ENCODE peak calls at places on chromosomes 16 and 17, in seven cellular contexts. X, Y, O, T, P, E and A are unnamed samples.

GRCh38 chr16:49491111-49491670 is 117.6 kb downstream of the C16orf78 start:
- DNase-seq in T (no peak), X (no peak), O (no peak), Y (no peak), P (peak; percentile 59), E (no peak), A (no peak)

GRCh38 chr16:57689772-57690558 is 4.6 kb upstream of the DRC7 start:
- DNase-seq in X (no peak), Y (no peak), P (peak; percentile 56), O (no peak), T (no peak), E (peak; percentile 14), A (no peak)

GRCh38 chr16:22318690-22319358 is 21.6 kb downstream of the POLR3E start:
- DNase-seq in O (no peak), Y (peak; percentile 49), P (peak; percentile 79), E (peak; percentile 41), X (peak; percentile 39), T (peak; percentile 22), A (peak; percentile 43)

GRCh38 chr16:4070936-4071335 is 45.3 kb downstream of the ADCY9 start:
- DNase-seq in O (no peak), T (no peak), Y (no peak), X (no peak), P (peak; percentile 53), E (no peak), A (no peak)

GRCh38 chr17:50169121-50169764 is 3.4 kb downstream of the SGCA start:
- DNase-seq in O (no peak), P (no peak), T (peak; percentile 50), E (peak; percentile 65), X (peak; percentile 73), Y (peak; percentile 66), A (peak; percentile 81)

GRCh38 chr16:82753821-82754220 is 127.1 kb downstream of the CDH13 start:
- DNase-seq in X (peak; percentile 59), E (no peak), O (no peak), P (no peak), Y (no peak), T (peak; percentile 28), A (no peak)

GRCh38 chr17:32269377-32269776 is 3.7 kb downstream of the RHBDL3 start:
- DNase-seq in P (no peak), T (no peak), Y (no peak), E (no peak), X (no peak), O (no peak), A (no peak)

GRCh38 chr17:47708864-47709541 is 15.0 kb downstream of the TBKBP1 start:
- DNase-seq in T (no peak), Y (no peak), E (no peak), X (peak; percentile 43), P (no peak), O (no peak), A (peak; percentile 68)

GRCh38 chr16:30786115-30786935 is 680 bp downstream of the ZNF629 start:
- DNase-seq in T (no peak), X (peak; percentile 63), Y (peak; percentile 55), O (no peak), E (peak; percentile 52), P (no peak), A (peak; percentile 71)

GRCh38 chr17:1762906-1763829 is 1.3 kb downstream of the SERPINF1 start:
- DNase-seq in X (peak; percentile 94), T (no peak), O (no peak), P (peak; percentile 94), E (no peak), Y (peak; percentile 76), A (peak; percentile 58)

GRCh38 chr17:55730808-55731207 is 8.1 kb upstream of the TMEM100 start:
- DNase-seq in O (no peak), E (peak; percentile 15), X (peak; percentile 58), Y (no peak), P (no peak), T (no peak), A (peak; percentile 32)
- H3K4me3 ChIP-seq in O (no peak overlapping the region), E (no peak overlapping the region), X (no peak overlapping the region), Y (peak overlapping the region; percentile 48), P (no peak overlapping the region), T (no peak overlapping the region), A (no peak overlapping the region)

DNA sequence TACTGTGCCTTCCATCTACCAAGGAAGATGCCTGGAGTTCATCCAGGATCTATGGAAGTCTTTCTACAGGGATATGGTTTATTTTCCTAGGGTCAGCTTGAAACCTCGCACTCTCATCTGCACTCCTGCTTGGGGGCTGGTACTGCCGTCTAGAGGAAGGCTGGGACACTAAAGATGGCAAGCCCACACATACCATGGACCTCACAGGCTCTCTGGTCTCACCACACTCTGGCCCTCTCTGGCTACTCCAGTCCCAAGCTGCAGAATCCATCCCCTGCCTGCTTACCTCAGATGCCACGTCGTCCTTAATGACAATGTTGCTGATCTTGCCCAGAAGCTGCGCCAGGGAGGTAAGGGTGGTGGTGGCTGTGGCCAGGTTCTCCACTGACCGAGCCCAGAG is 2.1 kb upstream of the UNC119 start:
- DNase-seq in T (no peak), O (no peak), E (peak; percentile 34), P (no peak), Y (no peak), X (no peak), A (no peak)
- TF ChIP-seq CTCF in T (no peak), O (no peak), E (peak; percentile 5), P (no peak), Y (no peak), X (no peak), A (no peak)

GRCh38 chr17:76944477-76944876 is 76.3 kb downstream of the MGAT5B start:
- DNase-seq in Y (no peak), T (no peak), E (no peak), X (no peak), O (no peak), P (no peak), A (no peak)
- H3K4me3 ChIP-seq in Y (no peak overlapping the region), T (no peak overlapping the region), E (no peak overlapping the region), X (no peak overlapping the region), O (no peak overlapping the region), P (no peak overlapping the region), A (no peak overlapping the region)

GRCh38 chr17:9115446-9116265 is 94.3 kb downstream of the NTN1 start:
- DNase-seq in T (peak; percentile 32), X (peak; percentile 76), P (peak; percentile 92), E (peak; percentile 4), O (peak; percentile 66), Y (no peak), A (peak; percentile 33)
- TF ChIP-seq CTCF in T (peak; percentile 47), X (peak; percentile 57), P (no peak), E (no peak), O (peak; percentile 31), Y (no peak), A (peak; percentile 33)

GRCh38 chr16:89319628-89319882 is 102.1 kb downstream of the ZNF778 start:
- DNase-seq in Y (no peak), X (no peak), O (no peak), E (no peak), T (no peak), P (no peak), A (no peak)
- H3K4me3 ChIP-seq in Y (peak overlapping the region; percentile 41), X (peak overlapping the region; percentile 17), O (peak overlapping the region; percentile 49), E (no peak overlapping the region), T (no peak overlapping the region), P (no peak overlapping the region), A (peak overlapping the region; percentile 29)

DNA sequence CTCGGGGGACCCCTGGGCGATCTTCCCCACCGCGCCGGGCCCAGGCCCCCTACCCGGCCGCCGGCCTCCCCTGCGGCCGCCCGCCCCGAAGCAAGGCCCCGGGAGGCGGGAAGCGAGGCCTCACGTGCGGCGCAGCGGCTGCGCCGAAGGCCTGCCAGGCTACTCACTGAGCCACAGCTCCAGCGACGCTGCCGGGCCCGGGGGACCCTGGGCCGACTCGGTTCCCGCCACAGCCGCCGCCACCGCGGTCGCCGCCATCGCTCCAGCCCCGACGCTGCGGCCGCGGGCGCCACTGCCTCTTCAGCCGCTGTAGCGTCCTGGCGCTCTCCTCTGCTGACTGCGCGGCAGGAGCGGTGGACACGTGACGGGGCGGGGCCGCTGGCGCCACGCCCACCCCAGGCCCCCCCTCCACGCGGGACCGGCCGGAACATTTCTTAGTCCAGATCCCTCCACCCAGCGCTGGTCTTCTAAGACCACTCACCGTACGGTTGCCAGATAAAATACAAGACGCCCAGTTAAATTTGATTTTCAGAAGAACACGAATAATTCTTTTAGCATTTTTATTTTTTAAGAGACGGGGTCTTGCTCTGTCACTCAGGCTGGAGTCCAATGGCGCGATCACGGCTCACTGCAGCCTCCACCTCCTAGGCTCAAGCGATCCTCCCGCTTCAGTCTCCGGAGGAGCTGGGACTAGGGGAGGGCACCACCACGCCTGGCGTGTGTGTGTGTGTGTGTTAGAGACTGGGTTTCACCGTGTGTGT is at the start of gene GGA2:
- DNase-seq in X (peak; percentile 69), E (peak; percentile 91), Y (peak; percentile 89), T (peak; percentile 51), P (peak; percentile 97), O (peak; percentile 35), A (peak; percentile 73)
- TF ChIP-seq CTCF in X (no peak), E (no peak), Y (no peak), T (no peak), P (no peak), O (no peak), A (no peak)

GRCh38 chr17:48835971-48836370 is 5.1 kb downstream of the CALCOCO2 start:
- DNase-seq in E (no peak), X (no peak), P (no peak), Y (no peak), T (no peak), O (no peak), A (no peak)

GRCh38 chr17:48842746-48843145 is 11.9 kb downstream of the CALCOCO2 start:
- DNase-seq in Y (no peak), T (no peak), X (peak; percentile 38), P (no peak), O (no peak), E (no peak), A (peak; percentile 74)

GRCh38 chr17:48841395-48841831 is 10.6 kb downstream of the CALCOCO2 start:
- DNase-seq in X (peak; percentile 85), E (peak; percentile 80), T (peak; percentile 32), P (no peak), O (no peak), Y (no peak), A (peak; percentile 86)

GRCh38 chr17:48843172-48843900 is 12.5 kb downstream of the CALCOCO2 start:
- DNase-seq in X (peak; percentile 85), E (no peak), O (no peak), Y (no peak), P (no peak), T (no peak), A (peak; percentile 65)

DNA sequence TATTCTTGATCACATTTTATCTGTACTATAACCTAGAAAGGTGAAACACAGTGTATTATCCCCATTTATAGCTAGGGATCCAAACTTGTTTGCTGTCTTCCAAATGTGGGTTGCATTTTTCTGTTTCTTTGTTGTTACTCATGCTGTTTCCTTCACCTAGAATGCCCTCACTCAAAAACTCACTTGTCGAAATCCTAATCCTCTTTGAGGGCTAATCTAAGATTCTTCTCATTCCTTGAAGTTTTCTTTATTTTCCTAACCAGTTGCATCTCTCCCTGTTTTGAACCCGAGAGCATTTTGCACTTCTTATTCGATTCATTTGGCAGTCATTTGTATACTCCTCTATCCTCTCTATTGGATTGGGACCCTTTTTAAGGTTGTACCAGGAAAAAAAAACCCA is 9.6 kb downstream of the CALCOCO2 start:
- DNase-seq in P (no peak), Y (no peak), T (no peak), E (no peak), O (no peak), X (no peak), A (peak; percentile 48)
- H3K4me3 ChIP-seq in P (no peak overlapping the region), Y (no peak overlapping the region), T (no peak overlapping the region), E (peak overlapping the region; percentile 75), O (peak overlapping the region; percentile 63), X (no peak overlapping the region), A (no peak overlapping the region)